ENCODE peak calls at places on chromosomes 5 and 9, in seven cellular contexts. S is smooth muscle cell of the brain vasculature; V is astrocyte of the spinal cord; F is activated T-helper 1 cell treated with anti-CD3 and anti-CD28 coated beads, Interleukin-2, amount 50 U/mL, for 16 hours; U is left colon; I is neural progenitor cell; C is iris pigment epithelial cell. J is an unnamed sample.

GRCh38 chr9:109355564-109356297 is 34.9 kb upstream of the EPB41L4B start:
- DNase-seq in C (no peak), F (no peak), U (no peak), V (no peak), I (no peak), S (no peak), J (peak)

GRCh38 chr5:143016777-143017374 is 246.7 kb downstream of the ARHGAP26 start:
- DNase-seq in U (peak), C (peak), I (peak), F (no peak), S (no peak), V (peak), J (no peak)

GRCh38 chr5:12522116-12522515 is 617.9 kb upstream of the CTNND2 start:
- DNase-seq in C (no peak), U (no peak), I (no peak), S (no peak), V (peak), F (no peak), J (no peak)

GRCh38 chr9:124437086-124437485 is 13.2 kb upstream of the ADGRD2 start:
- DNase-seq in S (no peak), U (no peak), I (no peak), F (no peak), C (no peak), V (no peak), J (no peak)

GRCh38 chr9:38048319-38048969 is 20.6 kb downstream of the SHB start:
- DNase-seq in U (no peak), I (no peak), V (peak), C (peak), F (no peak), S (no peak), J (no peak)

GRCh38 chr9:96553070-96553469 is 66.6 kb downstream of the CDC14B start:
- DNase-seq in S (no peak), C (peak), U (no peak), V (peak), F (no peak), I (no peak), J (peak)

GRCh38 chr5:56440871-56441740 is 208.0 kb upstream of the ANKRD55 start:
- DNase-seq in C (peak), F (no peak), I (no peak), U (no peak), V (peak), S (peak), J (peak)

GRCh38 chr5:55004728-55005127 is 19.3 kb upstream of the GZMK start:
- DNase-seq in F (no peak), C (peak), S (no peak), I (no peak), V (peak), U (no peak), J (peak)

GRCh38 chr9:114953016-114953415 is 22.6 kb upstream of the TNFSF8 start:
- DNase-seq in C (no peak), V (no peak), S (no peak), I (no peak), F (no peak), U (no peak), J (no peak)

GRCh38 chr5:115455241-115455640 is 89.3 kb downstream of the FEM1C start:
- DNase-seq in I (no peak), C (peak), F (no peak), S (no peak), V (peak), U (no peak), J (peak)

GRCh38 chr5:176360894-176361436 is 599 bp downstream of the KIAA1191 start:
- DNase-seq in C (peak), V (no peak), F (no peak), S (no peak), I (no peak), U (peak), J (no peak)

GRCh38 chr9:121782514-121783110 is 131.2 kb downstream of the DAB2IP start:
- DNase-seq in V (no peak), S (no peak), U (no peak), F (no peak), C (no peak), I (no peak), J (no peak)

GRCh38 chr5:53151713-53152458 is 42.3 kb upstream of the MOCS2 start:
- DNase-seq in I (no peak), C (peak), U (peak), V (peak), S (peak), F (no peak), J (no peak)

GRCh38 chr9:37311938-37312730 is 110.4 kb upstream of the GRHPR start:
- DNase-seq in F (no peak), C (peak), U (no peak), V (peak), S (no peak), I (no peak), J (no peak)

GRCh38 chr5:180831139-180832080 is 28.8 kb upstream of the MGAT1 start:
- DNase-seq in C (peak), V (peak), F (peak), S (no peak), I (peak), U (peak), J (peak)